ENCODE peak calls at places on chromosome 1, in eight cellular contexts. One of them, this sample, is unnamed.

GRCh38 chr1:24724345-24725208 is 20.7 kb upstream of the CLIC4 start:
- DNase-seq in tibial nerve: no peak
- DNase-seq in iPS DF 6.9: no peak
- DNase-seq in heart left ventricle: no peak
- DNase-seq in HepG2: peak; percentile 96
- DNase-seq in HCT116: peak; percentile 84
- DNase-seq in endodermal cell: peak; percentile 86
- DNase-seq in neuronal stem cell: no peak
- DNase-seq in this sample: no peak

GRCh38 chr1:43275826-43276620 is 6.2 kb downstream of the TMEM125 start:
- DNase-seq in tibial nerve: no peak
- DNase-seq in iPS DF 6.9: no peak
- DNase-seq in heart left ventricle: no peak
- DNase-seq in HepG2: no peak
- DNase-seq in HCT116: no peak
- DNase-seq in endodermal cell: peak; percentile 35
- DNase-seq in neuronal stem cell: no peak
- DNase-seq in this sample: no peak

GRCh38 chr1:209190591-209191241 is 392.8 kb upstream of the CAMK1G start:
- DNase-seq in tibial nerve: no peak
- DNase-seq in iPS DF 6.9: peak; percentile 80
- DNase-seq in heart left ventricle: peak; percentile 25
- DNase-seq in HepG2: peak; percentile 18
- DNase-seq in HCT116: peak; percentile 33
- DNase-seq in endodermal cell: peak; percentile 93
- DNase-seq in neuronal stem cell: peak; percentile 70
- DNase-seq in this sample: no peak

GRCh38 chr1:2540816-2541492 is 10.9 kb upstream of the HES5 start:
- DNase-seq in tibial nerve: no peak
- DNase-seq in iPS DF 6.9: no peak
- DNase-seq in heart left ventricle: peak; percentile 56
- DNase-seq in HepG2: no peak
- DNase-seq in HCT116: no peak
- DNase-seq in endodermal cell: peak; percentile 70
- DNase-seq in neuronal stem cell: peak; percentile 87
- DNase-seq in this sample: no peak

GRCh38 chr1:78236711-78237110 is 190.9 kb downstream of the GIPC2 start:
- DNase-seq in tibial nerve: no peak
- DNase-seq in iPS DF 6.9: no peak
- DNase-seq in heart left ventricle: no peak
- DNase-seq in HepG2: no peak
- DNase-seq in HCT116: no peak
- DNase-seq in endodermal cell: no peak
- DNase-seq in neuronal stem cell: no peak
- DNase-seq in this sample: no peak

GRCh38 chr1:165069829-165070228 is 286.7 kb downstream of the LMX1A start:
- DNase-seq in tibial nerve: no peak
- DNase-seq in iPS DF 6.9: no peak
- DNase-seq in heart left ventricle: no peak
- DNase-seq in HepG2: no peak
- DNase-seq in HCT116: no peak
- DNase-seq in endodermal cell: no peak
- DNase-seq in neuronal stem cell: no peak
- DNase-seq in this sample: no peak

GRCh38 chr1:203380395-203381150 is 29.7 kb upstream of the FMOD start:
- DNase-seq in tibial nerve: no peak
- DNase-seq in iPS DF 6.9: no peak
- DNase-seq in heart left ventricle: no peak
- DNase-seq in HepG2: no peak
- DNase-seq in HCT116: no peak
- DNase-seq in endodermal cell: no peak
- DNase-seq in neuronal stem cell: no peak
- DNase-seq in this sample: no peak

GRCh38 chr1:54122131-54122751 is 30.6 kb downstream of the CDCP2 start:
- DNase-seq in tibial nerve: no peak
- DNase-seq in iPS DF 6.9: no peak
- DNase-seq in heart left ventricle: no peak
- DNase-seq in HepG2: no peak
- DNase-seq in HCT116: no peak
- DNase-seq in endodermal cell: no peak
- DNase-seq in neuronal stem cell: no peak
- DNase-seq in this sample: no peak

GRCh38 chr1:19606817-19607706 is 37.0 kb upstream of the NBL1 start:
- DNase-seq in tibial nerve: no peak
- DNase-seq in iPS DF 6.9: no peak
- DNase-seq in heart left ventricle: no peak
- DNase-seq in HepG2: no peak
- DNase-seq in HCT116: no peak
- DNase-seq in endodermal cell: no peak
- DNase-seq in neuronal stem cell: no peak
- DNase-seq in this sample: peak; percentile 19

GRCh38 chr1:109933856-109934711 is 23.4 kb downstream of the CSF1 start:
- DNase-seq in tibial nerve: no peak
- DNase-seq in iPS DF 6.9: no peak
- DNase-seq in heart left ventricle: no peak
- DNase-seq in HepG2: peak; percentile 55
- DNase-seq in HCT116: no peak
- DNase-seq in endodermal cell: no peak
- DNase-seq in neuronal stem cell: no peak
- DNase-seq in this sample: no peak

GRCh38 chr1:15799004-15799867 is 8.2 kb downstream of the UQCRHL start:
- DNase-seq in tibial nerve: peak; percentile 65
- DNase-seq in iPS DF 6.9: no peak
- DNase-seq in heart left ventricle: no peak
- DNase-seq in HepG2: peak; percentile 61
- DNase-seq in HCT116: peak; percentile 83
- DNase-seq in endodermal cell: peak; percentile 85
- DNase-seq in neuronal stem cell: no peak
- DNase-seq in this sample: no peak

GRCh38 chr1:226681652-226682493 is 57.2 kb downstream of the ITPKB start:
- DNase-seq in tibial nerve: no peak
- DNase-seq in iPS DF 6.9: no peak
- DNase-seq in heart left ventricle: no peak
- DNase-seq in HepG2: no peak
- DNase-seq in HCT116: no peak
- DNase-seq in endodermal cell: no peak
- DNase-seq in neuronal stem cell: no peak
- DNase-seq in this sample: no peak

GRCh38 chr1:226679853-226680516 is 59.1 kb downstream of the ITPKB start:
- DNase-seq in tibial nerve: peak; percentile 87
- DNase-seq in iPS DF 6.9: peak; percentile 94
- DNase-seq in heart left ventricle: peak; percentile 91
- DNase-seq in HepG2: no peak
- DNase-seq in HCT116: no peak
- DNase-seq in endodermal cell: peak; percentile 99
- DNase-seq in neuronal stem cell: peak; percentile 95
- DNase-seq in this sample: peak; percentile 79

GRCh38 chr1:226678701-226679100 is 60.4 kb downstream of the ITPKB start:
- DNase-seq in tibial nerve: no peak
- DNase-seq in iPS DF 6.9: no peak
- DNase-seq in heart left ventricle: no peak
- DNase-seq in HepG2: no peak
- DNase-seq in HCT116: no peak
- DNase-seq in endodermal cell: no peak
- DNase-seq in neuronal stem cell: no peak
- DNase-seq in this sample: no peak

GRCh38 chr1:226679303-226679702 is 59.8 kb downstream of the ITPKB start:
- DNase-seq in tibial nerve: no peak
- DNase-seq in iPS DF 6.9: no peak
- DNase-seq in heart left ventricle: no peak
- DNase-seq in HepG2: no peak
- DNase-seq in HCT116: no peak
- DNase-seq in endodermal cell: no peak
- DNase-seq in neuronal stem cell: no peak
- DNase-seq in this sample: no peak

DNA sequence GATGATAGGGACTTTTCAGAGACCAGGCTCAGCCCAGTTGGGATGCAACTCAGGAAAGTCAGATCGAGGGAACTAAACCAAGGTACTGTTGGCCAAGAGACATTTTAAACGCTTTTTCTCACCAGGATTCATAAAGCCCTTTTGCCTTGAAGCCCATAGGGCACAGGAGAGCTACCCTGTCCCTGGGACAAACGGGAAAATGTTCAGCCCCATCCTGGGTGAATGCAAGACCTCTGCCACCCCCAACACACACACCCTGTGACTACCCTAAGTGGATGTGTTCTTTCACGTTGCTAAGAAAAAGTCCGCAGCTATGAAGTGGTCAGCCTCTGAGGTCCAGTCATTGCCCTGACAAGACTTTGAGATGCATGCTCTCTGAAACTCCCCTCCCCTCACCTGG is 58.4 kb downstream of the ITPKB start:
- DNase-seq in tibial nerve: no peak
- DNase-seq in iPS DF 6.9: no peak
- DNase-seq in heart left ventricle: no peak
- DNase-seq in HepG2: no peak
- DNase-seq in HCT116: no peak
- DNase-seq in endodermal cell: no peak
- DNase-seq in neuronal stem cell: no peak
- DNase-seq in this sample: no peak
- H3K9me3 ChIP-seq in tibial nerve: no peaks in the 10 kb centered on the region
- H3K9me3 ChIP-seq in iPS DF 6.9: no peaks in the 10 kb centered on the region
- H3K9me3 ChIP-seq in heart left ventricle: no peaks in the 10 kb centered on the region
- H3K9me3 ChIP-seq in HepG2: no peaks in the 10 kb centered on the region
- H3K9me3 ChIP-seq in HCT116: no peaks in the 10 kb centered on the region
- H3K9me3 ChIP-seq in endodermal cell: no peaks in the 10 kb centered on the region
- H3K9me3 ChIP-seq in neuronal stem cell: no peaks in the 10 kb centered on the region
- H3K9me3 ChIP-seq in this sample: no peaks in the 10 kb centered on the region

GRCh38 chr1:25794325-25794724 is 5.7 kb upstream of the SELENON start:
- DNase-seq in tibial nerve: no peak
- DNase-seq in iPS DF 6.9: no peak
- DNase-seq in heart left ventricle: no peak
- DNase-seq in HepG2: no peak
- DNase-seq in HCT116: no peak
- DNase-seq in endodermal cell: no peak
- DNase-seq in neuronal stem cell: no peak
- DNase-seq in this sample: no peak

GRCh38 chr1:25795227-25795626 is 4.8 kb upstream of the SELENON start:
- DNase-seq in tibial nerve: no peak
- DNase-seq in iPS DF 6.9: no peak
- DNase-seq in heart left ventricle: no peak
- DNase-seq in HepG2: no peak
- DNase-seq in HCT116: no peak
- DNase-seq in endodermal cell: no peak
- DNase-seq in neuronal stem cell: no peak
- DNase-seq in this sample: no peak

GRCh38 chr1:25796807-25797458 is 3.1 kb upstream of the SELENON start:
- DNase-seq in tibial nerve: peak; percentile 82
- DNase-seq in iPS DF 6.9: no peak
- DNase-seq in heart left ventricle: peak; percentile 84
- DNase-seq in HepG2: peak; percentile 59
- DNase-seq in HCT116: peak; percentile 67
- DNase-seq in endodermal cell: peak; percentile 97
- DNase-seq in neuronal stem cell: peak; percentile 82
- DNase-seq in this sample: peak; percentile 84

GRCh38 chr1:25797939-25798338 is 2.1 kb upstream of the SELENON start:
- DNase-seq in tibial nerve: no peak
- DNase-seq in iPS DF 6.9: no peak
- DNase-seq in heart left ventricle: no peak
- DNase-seq in HepG2: peak; percentile 13
- DNase-seq in HCT116: no peak
- DNase-seq in endodermal cell: peak; percentile 91
- DNase-seq in neuronal stem cell: no peak
- DNase-seq in this sample: no peak

DNA sequence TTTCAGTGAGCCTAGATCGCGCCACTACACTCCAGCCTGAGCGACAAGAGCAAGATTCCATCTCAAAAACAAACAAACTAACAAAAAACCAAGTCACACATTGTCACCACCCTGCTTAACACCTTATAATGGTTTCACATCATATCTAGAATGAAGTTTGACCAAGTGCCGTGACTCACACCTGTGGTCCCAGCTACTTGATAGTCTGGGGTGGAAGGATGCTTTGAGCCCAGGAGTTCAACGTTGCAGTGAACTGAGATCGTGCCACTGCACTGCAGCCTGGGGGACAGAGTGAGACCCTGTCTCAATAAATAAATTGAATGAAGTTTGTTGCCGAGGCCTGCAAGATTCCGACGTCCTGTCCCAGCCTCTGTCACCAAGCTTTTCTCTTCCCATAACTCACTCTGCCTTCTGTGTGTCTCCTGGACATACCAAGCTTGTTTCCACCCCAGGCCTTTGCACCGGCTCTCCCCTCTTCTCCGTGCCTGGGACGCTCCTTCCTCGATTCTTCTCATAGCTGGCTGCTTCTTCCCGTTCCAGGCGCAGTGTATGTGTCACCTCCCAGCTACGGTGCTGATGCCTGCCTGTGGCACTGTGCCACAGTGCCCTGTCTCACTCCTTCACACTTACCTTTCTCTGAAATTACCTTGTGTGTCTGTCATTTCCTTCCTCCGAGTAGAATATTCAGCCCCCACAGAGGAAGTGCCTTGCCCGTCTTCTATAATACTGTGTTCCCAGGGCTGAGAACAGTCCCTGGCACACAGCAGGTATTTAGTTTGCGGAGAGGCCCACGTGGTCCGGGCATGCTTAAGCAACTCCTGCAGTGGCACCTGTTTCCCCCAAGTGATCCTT is 3.8 kb upstream of the SELENON start:
- DNase-seq in tibial nerve: no peak
- DNase-seq in iPS DF 6.9: no peak
- DNase-seq in heart left ventricle: no peak
- DNase-seq in HepG2: no peak
- DNase-seq in HCT116: no peak
- DNase-seq in endodermal cell: no peak
- DNase-seq in neuronal stem cell: no peak
- DNase-seq in this sample: peak; percentile 42
- H3K27ac ChIP-seq in tibial nerve: no peak overlapping the region
- H3K27ac ChIP-seq in iPS DF 6.9: no peak overlapping the region
- H3K27ac ChIP-seq in heart left ventricle: peak overlapping the region; percentile 31
- H3K27ac ChIP-seq in HepG2: no peak overlapping the region
- H3K27ac ChIP-seq in HCT116: no peak overlapping the region
- H3K27ac ChIP-seq in endodermal cell: no peak overlapping the region
- H3K27ac ChIP-seq in neuronal stem cell: no peak overlapping the region
- H3K27ac ChIP-seq in this sample: peak overlapping the region; percentile 47

GRCh38 chr1:246705368-246705767 is 18.8 kb upstream of the SCCPDH start:
- DNase-seq in tibial nerve: no peak
- DNase-seq in iPS DF 6.9: no peak
- DNase-seq in heart left ventricle: no peak
- DNase-seq in HepG2: no peak
- DNase-seq in HCT116: no peak
- DNase-seq in endodermal cell: no peak
- DNase-seq in neuronal stem cell: no peak
- DNase-seq in this sample: no peak
- H3K9me3 ChIP-seq in tibial nerve: no peaks in the 10 kb centered on the region
- H3K9me3 ChIP-seq in iPS DF 6.9: no peaks in the 10 kb centered on the region
- H3K9me3 ChIP-seq in heart left ventricle: no peaks in the 10 kb centered on the region
- H3K9me3 ChIP-seq in HepG2: no peaks in the 10 kb centered on the region
- H3K9me3 ChIP-seq in HCT116: no peaks in the 10 kb centered on the region
- H3K9me3 ChIP-seq in endodermal cell: no peaks in the 10 kb centered on the region
- H3K9me3 ChIP-seq in neuronal stem cell: no peaks in the 10 kb centered on the region
- H3K9me3 ChIP-seq in this sample: no peaks in the 10 kb centered on the region

GRCh38 chr1:63442141-63442475 is 74.7 kb downstream of the ALG6 start:
- DNase-seq in tibial nerve: no peak
- DNase-seq in iPS DF 6.9: no peak
- DNase-seq in heart left ventricle: no peak
- DNase-seq in HepG2: no peak
- DNase-seq in HCT116: no peak
- DNase-seq in endodermal cell: no peak
- DNase-seq in neuronal stem cell: no peak
- DNase-seq in this sample: no peak
- H3K27ac ChIP-seq in tibial nerve: no peak overlapping the region
- H3K27ac ChIP-seq in iPS DF 6.9: no peak overlapping the region
- H3K27ac ChIP-seq in heart left ventricle: no peak overlapping the region
- H3K27ac ChIP-seq in HepG2: no peak overlapping the region
- H3K27ac ChIP-seq in HCT116: no peak overlapping the region
- H3K27ac ChIP-seq in endodermal cell: no peak overlapping the region
- H3K27ac ChIP-seq in neuronal stem cell: no peak overlapping the region
- H3K27ac ChIP-seq in this sample: no peak overlapping the region